ENCODE peak calls at places on chromosomes 16 and 17, in seven cellular contexts. P is NCI-H2171 treated with DMSO at 0.1 percent for 48 hours; I is HT1080; V is GM19239; L is stimulated activated CD4-positive, alpha-beta T cell treated with anti-CD3 and anti-CD28 coated beads, Interleukin-15, amount 100 ng/mL, for 24 hours; F is non-pigmented ciliary epithelial cell; R is stimulated activated CD8-positive, alpha-beta memory T cell treated with anti-CD3 and anti-CD28 coated beads, Interleukin-12 subunit alpha, Interleukin-12 subunit beta, amount 100 ng/mL, for 4 hours. B is an unnamed sample.

GRCh38 chr16:56266981-56267607 is 75.8 kb downstream of the GNAO1 start:
- DNase-seq in I (no peak), L (no peak), F (no peak), R (no peak), P (no peak), V (no peak), B (no peak)

GRCh38 chr16:85553436-85554113 is 59.5 kb upstream of the GSE1 start:
- DNase-seq in P (peak), L (peak), I (peak), R (peak), F (no peak), V (peak), B (peak)

GRCh38 chr17:6257339-6257738 is 177.6 kb downstream of the AIPL1 start:
- DNase-seq in R (no peak), P (no peak), V (no peak), F (peak), I (peak), L (no peak), B (no peak)

GRCh38 chr17:44758414-44759095 is at the start of gene ADAM11:
- DNase-seq in R (no peak), P (peak), V (no peak), I (no peak), L (peak), F (no peak), B (no peak)

GRCh38 chr16:78522327-78522726 is 422.9 kb downstream of the WWOX start:
- DNase-seq in L (no peak), R (no peak), V (peak), I (no peak), P (no peak), F (no peak), B (no peak)

GRCh38 chr17:8020776-8021564 is 17.9 kb upstream of the ALOX15B start:
- DNase-seq in P (no peak), R (no peak), I (no peak), L (no peak), F (no peak), V (no peak), B (no peak)

GRCh38 chr17:21025446-21025845 is 17.4 kb downstream of the USP22 start:
- DNase-seq in V (no peak), L (no peak), P (no peak), F (no peak), I (no peak), R (no peak), B (no peak)

GRCh38 chr16:1058216-1058615 is 14.3 kb upstream of the SSTR5 start:
- DNase-seq in I (no peak), L (no peak), R (no peak), V (no peak), F (no peak), P (no peak), B (no peak)

GRCh38 chr17:64240261-64240740 is 22.8 kb downstream of the TEX2 start:
- DNase-seq in F (no peak), R (no peak), L (no peak), I (no peak), P (no peak), V (no peak), B (no peak)

GRCh38 chr16:12455287-12455798 is 348.3 kb downstream of the CPPED1 start:
- DNase-seq in R (no peak), V (peak), P (peak), L (peak), F (peak), I (peak), B (peak)

GRCh38 chr17:77736207-77736600 is 222.3 kb upstream of the TNRC6C start:
- DNase-seq in F (no peak), R (no peak), L (no peak), I (no peak), V (no peak), P (peak), B (no peak)

GRCh38 chr16:46573834-46574159 is 47.4 kb downstream of the SHCBP1 start:
- DNase-seq in P (no peak), R (no peak), F (no peak), V (no peak), L (no peak), I (no peak), B (no peak)

GRCh38 chr16:85365120-85365519 is 248.0 kb upstream of the GSE1 start:
- DNase-seq in P (peak), V (no peak), L (no peak), F (no peak), I (no peak), R (no peak), B (no peak)

GRCh38 chr16:59701987-59702386 is 967.9 kb upstream of the GOT2 start:
- DNase-seq in L (no peak), V (no peak), I (no peak), P (no peak), R (no peak), F (no peak), B (no peak)

GRCh38 chr16:87789437-87790277 is 23.9 kb upstream of the KLHDC4 start:
- DNase-seq in R (no peak), F (no peak), V (no peak), L (no peak), P (no peak), I (peak), B (no peak)

GRCh38 chr17:46866747-46867146 is 15.4 kb downstream of the WNT9B start:
- DNase-seq in I (no peak), R (no peak), L (no peak), F (no peak), V (no peak), P (no peak), B (no peak)

GRCh38 chr16:22813223-22813945 is 578 bp upstream of the HS3ST2 start:
- DNase-seq in R (no peak), V (peak), F (no peak), L (peak), P (no peak), I (no peak), B (peak)

GRCh38 chr16:8936421-8936820 is 27.3 kb downstream of the USP7 start:
- DNase-seq in P (peak), V (no peak), R (peak), F (peak), I (peak), L (peak), B (peak)

B was measured in stimulated activated effector memory CD8-positive, alpha-beta T cell treated with anti-CD3 and anti-CD28 coated beads, Interleukin-12 subunit alpha, Interleukin-12 subunit beta, amount 100 ng/mL, for 72 hours.